ENCODE peak calls at places on chromosomes 3 and 15, in six cellular contexts. I is SK-MEL-5; D is cardiac fibroblast; T is stimulated activated CD4-positive, alpha-beta T cell treated with anti-CD3 and anti-CD28 coated beads, Interleukin-1b, Interleukin-23, amount 100 ng/mL, for 48 hours; W is LoVo; E is activated CD4-positive, alpha-beta T cell treated with anti-CD3 and anti-CD28 coated beads, Interleukin-2, amount 50 U/mL, for 48 hours. N is an unnamed sample.

GRCh38 chr3:41075958-41076357 is 123.3 kb upstream of the CTNNB1 start:
- DNase-seq in I (peak), W (no peak), D (peak), E (no peak), T (no peak), N (no peak)

GRCh38 chr15:71685420-71685993 is 124.8 kb upstream of the NR2E3 start:
- DNase-seq in I (no peak), E (no peak), W (no peak), T (no peak), D (no peak), N (no peak)

GRCh38 chr3:48369685-48370329 is 2.2 kb upstream of the FBXW12 start:
- DNase-seq in E (no peak), I (peak), W (no peak), D (no peak), T (no peak), N (no peak)

GRCh38 chr3:52811452-52812011 is 16.9 kb downstream of the ITIH3 start:
- DNase-seq in T (no peak), W (no peak), D (no peak), E (no peak), I (no peak), N (no peak)

GRCh38 chr15:64501396-64501716 is 41.0 kb downstream of the ZNF609 start:
- DNase-seq in I (no peak), D (no peak), E (no peak), W (no peak), T (no peak), N (peak)

GRCh38 chr3:196431193-196432136 is 762 bp downstream of the UBXN7 start:
- DNase-seq in W (peak), D (peak), I (peak), T (peak), E (peak), N (peak)

GRCh38 chr3:139655880-139656279 is 21.9 kb downstream of the NMNAT3 start:
- DNase-seq in I (no peak), E (no peak), D (no peak), T (no peak), W (no peak), N (no peak)

GRCh38 chr15:85581495-85581894 is 201.1 kb downstream of the AKAP13 start:
- DNase-seq in D (peak), T (peak), I (no peak), E (peak), W (no peak), N (peak)

GRCh38 chr3:33128706-33129105 is 14.9 kb downstream of the CRTAP start:
- DNase-seq in W (no peak), E (no peak), I (peak), D (no peak), T (no peak), N (peak)

GRCh38 chr3:150227839-150228238 is 180.3 kb upstream of the TSC22D2 start:
- DNase-seq in T (peak), D (peak), W (no peak), I (peak), E (peak), N (peak)

GRCh38 chr3:190076601-190077444 is 43.9 kb downstream of the P3H2 start:
- DNase-seq in W (peak), I (no peak), D (peak), T (no peak), E (no peak), N (peak)

GRCh38 chr3:123336441-123336851 is 112.4 kb downstream of the ADCY5 start:
- DNase-seq in T (no peak), I (no peak), W (no peak), D (no peak), E (no peak), N (no peak)

GRCh38 chr15:79089890-79090486 is 592 bp downstream of the RASGRF1 start:
- DNase-seq in T (no peak), D (peak), E (no peak), I (no peak), W (no peak), N (no peak)

GRCh38 chr3:27449530-27450150 is 34.5 kb downstream of the SLC4A7 start:
- DNase-seq in D (no peak), W (no peak), I (peak), E (no peak), T (no peak), N (no peak)

GRCh38 chr3:194675081-194675640 is 3.2 kb upstream of the LSG1 start:
- DNase-seq in T (peak), E (peak), I (no peak), W (no peak), D (peak), N (no peak)